ENCODE peak calls at places on chromosomes 16 and 17, in four cellular contexts. One of them, this sample, is unnamed.

GRCh38 chr17:7837375-7838290 is 3.6 kb downstream of the KDM6B start:
- DNase-seq in T-helper 1 cell: no peak
- DNase-seq in activated CD8-positive, alpha-beta T cell treated with anti-CD3 and anti-CD28 coated beads for 36 hours: no peak
- DNase-seq in HTR-8/SVneo: no peak
- DNase-seq in this sample: no peak

GRCh38 chr17:75061618-75062017 is 14.6 kb downstream of the KCTD2 start:
- DNase-seq in T-helper 1 cell: no peak
- DNase-seq in activated CD8-positive, alpha-beta T cell treated with anti-CD3 and anti-CD28 coated beads for 36 hours: no peak
- DNase-seq in HTR-8/SVneo: no peak
- DNase-seq in this sample: no peak

GRCh38 chr17:80118601-80119270 is 17.4 kb downstream of the GAA start:
- DNase-seq in T-helper 1 cell: no peak
- DNase-seq in activated CD8-positive, alpha-beta T cell treated with anti-CD3 and anti-CD28 coated beads for 36 hours: no peak
- DNase-seq in HTR-8/SVneo: no peak
- DNase-seq in this sample: no peak

GRCh38 chr17:41322264-41322902 is 6.9 kb upstream of the KRTAP17-1 start:
- DNase-seq in T-helper 1 cell: no peak
- DNase-seq in activated CD8-positive, alpha-beta T cell treated with anti-CD3 and anti-CD28 coated beads for 36 hours: no peak
- DNase-seq in HTR-8/SVneo: peak; percentile 68
- DNase-seq in this sample: peak; percentile 36

GRCh38 chr16:87387942-87388817 is 4.0 kb upstream of the MAP1LC3B start:
- DNase-seq in T-helper 1 cell: peak; percentile 85
- DNase-seq in activated CD8-positive, alpha-beta T cell treated with anti-CD3 and anti-CD28 coated beads for 36 hours: peak; percentile 94
- DNase-seq in HTR-8/SVneo: peak; percentile 96
- DNase-seq in this sample: peak; percentile 98

GRCh38 chr17:73748521-73748920 is 104.3 kb upstream of the SDK2 start:
- DNase-seq in T-helper 1 cell: no peak
- DNase-seq in activated CD8-positive, alpha-beta T cell treated with anti-CD3 and anti-CD28 coated beads for 36 hours: no peak
- DNase-seq in HTR-8/SVneo: no peak
- DNase-seq in this sample: no peak

GRCh38 chr17:2796164-2797140 is at the start of gene RAP1GAP2:
- DNase-seq in T-helper 1 cell: peak; percentile 66
- DNase-seq in activated CD8-positive, alpha-beta T cell treated with anti-CD3 and anti-CD28 coated beads for 36 hours: peak; percentile 69
- DNase-seq in HTR-8/SVneo: no peak
- DNase-seq in this sample: no peak

GRCh38 chr17:50266384-50267073 is 7.7 kb upstream of the TMEM92 start:
- DNase-seq in T-helper 1 cell: no peak
- DNase-seq in activated CD8-positive, alpha-beta T cell treated with anti-CD3 and anti-CD28 coated beads for 36 hours: no peak
- DNase-seq in HTR-8/SVneo: peak; percentile 81
- DNase-seq in this sample: peak; percentile 84

GRCh38 chr16:49273771-49274170 is 7.9 kb downstream of the CBLN1 start:
- DNase-seq in T-helper 1 cell: no peak
- DNase-seq in activated CD8-positive, alpha-beta T cell treated with anti-CD3 and anti-CD28 coated beads for 36 hours: no peak
- DNase-seq in HTR-8/SVneo: no peak
- DNase-seq in this sample: no peak

GRCh38 chr17:21286066-21286770 is 1.7 kb downstream of the MAP2K3 start:
- DNase-seq in T-helper 1 cell: no peak
- DNase-seq in activated CD8-positive, alpha-beta T cell treated with anti-CD3 and anti-CD28 coated beads for 36 hours: peak; percentile 27
- DNase-seq in HTR-8/SVneo: peak; percentile 99
- DNase-seq in this sample: peak; percentile 99

GRCh38 chr17:247767-248166 is 66.3 kb upstream of the DOC2B start:
- DNase-seq in T-helper 1 cell: no peak
- DNase-seq in activated CD8-positive, alpha-beta T cell treated with anti-CD3 and anti-CD28 coated beads for 36 hours: no peak
- DNase-seq in HTR-8/SVneo: no peak
- DNase-seq in this sample: no peak

GRCh38 chr16:88839026-88839529 is 17.7 kb downstream of the GALNS start:
- DNase-seq in T-helper 1 cell: no peak
- DNase-seq in activated CD8-positive, alpha-beta T cell treated with anti-CD3 and anti-CD28 coated beads for 36 hours: no peak
- DNase-seq in HTR-8/SVneo: no peak
- DNase-seq in this sample: no peak

GRCh38 chr17:56230660-56231059 is 77.4 kb downstream of the ANKFN1 start:
- DNase-seq in T-helper 1 cell: no peak
- DNase-seq in activated CD8-positive, alpha-beta T cell treated with anti-CD3 and anti-CD28 coated beads for 36 hours: no peak
- DNase-seq in HTR-8/SVneo: no peak
- DNase-seq in this sample: peak; percentile 53

GRCh38 chr17:489758-490329 is 137.2 kb upstream of the RPH3AL start:
- DNase-seq in T-helper 1 cell: peak; percentile 43
- DNase-seq in activated CD8-positive, alpha-beta T cell treated with anti-CD3 and anti-CD28 coated beads for 36 hours: peak; percentile 88
- DNase-seq in HTR-8/SVneo: peak; percentile 63
- DNase-seq in this sample: no peak

GRCh38 chr17:44655983-44656700 is at the start of gene MEIOC:
- DNase-seq in T-helper 1 cell: no peak
- DNase-seq in activated CD8-positive, alpha-beta T cell treated with anti-CD3 and anti-CD28 coated beads for 36 hours: peak; percentile 46
- DNase-seq in HTR-8/SVneo: peak; percentile 88
- DNase-seq in this sample: no peak

GRCh38 chr17:74408262-74408661 is 23.6 kb upstream of the GPRC5C start:
- DNase-seq in T-helper 1 cell: no peak
- DNase-seq in activated CD8-positive, alpha-beta T cell treated with anti-CD3 and anti-CD28 coated beads for 36 hours: no peak
- DNase-seq in HTR-8/SVneo: no peak
- DNase-seq in this sample: no peak

GRCh38 chr17:12769981-12770380 is 19.3 kb upstream of the ARHGAP44 start:
- DNase-seq in T-helper 1 cell: no peak
- DNase-seq in activated CD8-positive, alpha-beta T cell treated with anti-CD3 and anti-CD28 coated beads for 36 hours: no peak
- DNase-seq in HTR-8/SVneo: no peak
- DNase-seq in this sample: no peak

GRCh38 chr17:57627591-57627990 is 117.5 kb downstream of the CCDC182 start:
- DNase-seq in T-helper 1 cell: no peak
- DNase-seq in activated CD8-positive, alpha-beta T cell treated with anti-CD3 and anti-CD28 coated beads for 36 hours: no peak
- DNase-seq in HTR-8/SVneo: no peak
- DNase-seq in this sample: no peak

GRCh38 chr16:31005350-31006085 is 4.9 kb downstream of the STX1B start:
- DNase-seq in T-helper 1 cell: no peak
- DNase-seq in activated CD8-positive, alpha-beta T cell treated with anti-CD3 and anti-CD28 coated beads for 36 hours: no peak
- DNase-seq in HTR-8/SVneo: no peak
- DNase-seq in this sample: no peak

GRCh38 chr17:18859256-18859655 is 1.3 kb downstream of the PRPSAP2 start:
- DNase-seq in T-helper 1 cell: no peak
- DNase-seq in activated CD8-positive, alpha-beta T cell treated with anti-CD3 and anti-CD28 coated beads for 36 hours: no peak
- DNase-seq in HTR-8/SVneo: no peak
- DNase-seq in this sample: no peak

GRCh38 chr17:63433746-63434591 is 12.1 kb downstream of the CYB561 start:
- DNase-seq in T-helper 1 cell: no peak
- DNase-seq in activated CD8-positive, alpha-beta T cell treated with anti-CD3 and anti-CD28 coated beads for 36 hours: peak; percentile 48
- DNase-seq in HTR-8/SVneo: peak; percentile 79
- DNase-seq in this sample: peak; percentile 87

This sample was measured in skeletal muscle cell.